ENCODE peak calls at places on chromosomes 13 and 19, in ten cellular contexts. M is naive thymus-derived CD8-positive, alpha-beta T cell; C is stimulated activated naive CD4-positive, alpha-beta T cell treated with Interleukin-2 at 50 U/mL for 16 hours; B is left colon; R is neural crest cell; W is tibial nerve; Y is upper lobe of right lung; V is A172; Z is fibroblast of the aortic adventitia; J is frontal cortex. U is an unnamed sample.

GRCh38 chr13:30398601-30399072 is 23.7 kb upstream of the UBE2L5 start:
- DNase-seq in M (no peak), C (no peak), B (no peak), R (no peak), W (no peak), Y (no peak), V (no peak), Z (peak; percentile 62), J (no peak), U (no peak)

GRCh38 chr13:107348471-107348870 is 780.5 kb upstream of the ARGLU1 start:
- DNase-seq in M (no peak), C (no peak), B (no peak), R (no peak), W (no peak), Y (no peak), V (no peak), Z (no peak), J (no peak), U (no peak)

GRCh38 chr19:45558399-45558878 is 26.2 kb downstream of the OPA3 start:
- DNase-seq in M (peak; percentile 79), C (peak; percentile 45), B (peak; percentile 66), R (peak; percentile 47), W (no peak), Y (no peak), V (no peak), Z (peak; percentile 43), J (no peak), U (peak; percentile 79)

GRCh38 chr13:107551521-107551920 is 663.8 kb downstream of the LIG4 start:
- DNase-seq in M (no peak), C (no peak), B (no peak), R (no peak), W (no peak), Y (no peak), V (no peak), Z (no peak), J (no peak), U (no peak)

GRCh38 chr13:46633416-46633815 is 80.4 kb downstream of the LRCH1 start:
- DNase-seq in M (no peak), C (no peak), B (no peak), R (no peak), W (no peak), Y (no peak), V (peak; percentile 54), Z (peak; percentile 81), J (no peak), U (no peak)

GRCh38 chr19:18846862-18847515 is 15.2 kb downstream of the UPF1 start:
- DNase-seq in M (peak; percentile 67), C (peak; percentile 58), B (peak; percentile 85), R (peak; percentile 74), W (peak; percentile 66), Y (peak; percentile 88), V (peak; percentile 59), Z (peak; percentile 83), J (peak; percentile 73), U (peak; percentile 83)

GRCh38 chr13:113406321-113407102 is 42.6 kb upstream of the GRTP1 start:
- DNase-seq in M (no peak), C (no peak), B (no peak), R (no peak), W (peak; percentile 2), Y (peak; percentile 36), V (no peak), Z (no peak), J (no peak), U (no peak)

GRCh38 chr19:4821265-4821664 is 10.2 kb downstream of the TICAM1 start:
- DNase-seq in M (no peak), C (no peak), B (no peak), R (no peak), W (no peak), Y (no peak), V (no peak), Z (no peak), J (no peak), U (no peak)

GRCh38 chr19:30227071-30227621 is 145.0 kb upstream of the ZNF536 start:
- DNase-seq in M (no peak), C (no peak), B (peak; percentile 15), R (peak; percentile 44), W (no peak), Y (no peak), V (no peak), Z (no peak), J (no peak), U (no peak)